ENCODE peak calls at places on chromosomes 16 and 17, in eight cellular contexts. One of them, this sample, is unnamed.

GRCh38 chr16:68496689-68497088 is 42.4 kb upstream of the ZFP90 start:
- DNase-seq in tibial artery: no peak
- DNase-seq in globus pallidus: no peak
- DNase-seq in H7: no peak
- DNase-seq in naive thymus-derived CD8-positive, alpha-beta T cell: no peak
- DNase-seq in endothelial cell: no peak
- DNase-seq in SJSA1: no peak
- DNase-seq in activated naive CD8-positive, alpha-beta T cell treated with anti-CD3 and anti-CD28 coated beads, Interleukin-2, amount 50 U/mL, for 24 hours: no peak
- DNase-seq in this sample: no peak

GRCh38 chr16:58041628-58041955 is 16.0 kb downstream of the MMP15 start:
- DNase-seq in tibial artery: no peak
- DNase-seq in globus pallidus: no peak
- DNase-seq in H7: no peak
- DNase-seq in naive thymus-derived CD8-positive, alpha-beta T cell: no peak
- DNase-seq in endothelial cell: no peak
- DNase-seq in SJSA1: no peak
- DNase-seq in activated naive CD8-positive, alpha-beta T cell treated with anti-CD3 and anti-CD28 coated beads, Interleukin-2, amount 50 U/mL, for 24 hours: no peak
- DNase-seq in this sample: no peak

GRCh38 chr17:79087428-79088143 is 13.0 kb downstream of the ENGASE start:
- DNase-seq in tibial artery: peak
- DNase-seq in globus pallidus: peak
- DNase-seq in H7: peak
- DNase-seq in naive thymus-derived CD8-positive, alpha-beta T cell: peak
- DNase-seq in endothelial cell: peak
- DNase-seq in SJSA1: peak
- DNase-seq in activated naive CD8-positive, alpha-beta T cell treated with anti-CD3 and anti-CD28 coated beads, Interleukin-2, amount 50 U/mL, for 24 hours: peak
- DNase-seq in this sample: peak

GRCh38 chr16:85253127-85253941 is 141.1 kb upstream of the CIBAR2 start:
- DNase-seq in tibial artery: no peak
- DNase-seq in globus pallidus: peak
- DNase-seq in H7: peak
- DNase-seq in naive thymus-derived CD8-positive, alpha-beta T cell: peak
- DNase-seq in endothelial cell: peak
- DNase-seq in SJSA1: peak
- DNase-seq in activated naive CD8-positive, alpha-beta T cell treated with anti-CD3 and anti-CD28 coated beads, Interleukin-2, amount 50 U/mL, for 24 hours: peak
- DNase-seq in this sample: peak

GRCh38 chr16:79211581-79211980 is 389.0 kb downstream of the MAF start:
- DNase-seq in tibial artery: no peak
- DNase-seq in globus pallidus: peak
- DNase-seq in H7: no peak
- DNase-seq in naive thymus-derived CD8-positive, alpha-beta T cell: no peak
- DNase-seq in endothelial cell: no peak
- DNase-seq in SJSA1: no peak
- DNase-seq in activated naive CD8-positive, alpha-beta T cell treated with anti-CD3 and anti-CD28 coated beads, Interleukin-2, amount 50 U/mL, for 24 hours: no peak
- DNase-seq in this sample: no peak

GRCh38 chr16:52591441-52592215 is 44.7 kb upstream of the TOX3 start:
- DNase-seq in tibial artery: no peak
- DNase-seq in globus pallidus: no peak
- DNase-seq in H7: no peak
- DNase-seq in naive thymus-derived CD8-positive, alpha-beta T cell: no peak
- DNase-seq in endothelial cell: no peak
- DNase-seq in SJSA1: no peak
- DNase-seq in activated naive CD8-positive, alpha-beta T cell treated with anti-CD3 and anti-CD28 coated beads, Interleukin-2, amount 50 U/mL, for 24 hours: no peak
- DNase-seq in this sample: no peak

GRCh38 chr17:57308543-57309186 is 52.3 kb downstream of the MSI2 start:
- DNase-seq in tibial artery: no peak
- DNase-seq in globus pallidus: no peak
- DNase-seq in H7: no peak
- DNase-seq in naive thymus-derived CD8-positive, alpha-beta T cell: no peak
- DNase-seq in endothelial cell: no peak
- DNase-seq in SJSA1: no peak
- DNase-seq in activated naive CD8-positive, alpha-beta T cell treated with anti-CD3 and anti-CD28 coated beads, Interleukin-2, amount 50 U/mL, for 24 hours: no peak
- DNase-seq in this sample: no peak

GRCh38 chr17:80846932-80847331 is 144.7 kb upstream of the CHMP6 start:
- DNase-seq in tibial artery: peak
- DNase-seq in globus pallidus: no peak
- DNase-seq in H7: no peak
- DNase-seq in naive thymus-derived CD8-positive, alpha-beta T cell: no peak
- DNase-seq in endothelial cell: no peak
- DNase-seq in SJSA1: no peak
- DNase-seq in activated naive CD8-positive, alpha-beta T cell treated with anti-CD3 and anti-CD28 coated beads, Interleukin-2, amount 50 U/mL, for 24 hours: no peak
- DNase-seq in this sample: no peak

This sample was measured in HuH-7.5.